ENCODE peak calls at places on chromosome 18, in six cellular contexts. M is chondrocyte; X is esophagus squamous epithelium; Q is cardiac muscle cell; A is A549; E is CD4-positive, alpha-beta T cell. O is an unnamed sample.

GRCh38 chr18:13387856-13388548 is 169.4 kb downstream of the LDLRAD4 start:
- DNase-seq in A (no peak), Q (no peak), M (peak), E (no peak), X (no peak), O (no peak)

GRCh38 chr18:31072175-31072574 is 29.6 kb upstream of the DSC3 start:
- DNase-seq in X (no peak), A (no peak), E (no peak), M (no peak), Q (no peak), O (no peak)

GRCh38 chr18:12074734-12075133 is 18.9 kb upstream of the ANKRD62 start:
- DNase-seq in M (no peak), A (no peak), X (no peak), E (no peak), Q (peak), O (no peak)

GRCh38 chr18:79283341-79283879 is 112.3 kb upstream of the NFATC1 start:
- DNase-seq in Q (no peak), A (no peak), M (no peak), X (no peak), E (no peak), O (no peak)

GRCh38 chr18:40868110-40868858 is 1086.8 kb upstream of the PIK3C3 start:
- DNase-seq in X (no peak), A (peak), Q (no peak), M (no peak), E (no peak), O (no peak)

GRCh38 chr18:13453714-13454113 is 235.2 kb downstream of the LDLRAD4 start:
- DNase-seq in M (no peak), X (no peak), E (no peak), Q (no peak), A (no peak), O (no peak)

GRCh38 chr18:10604178-10604577 is 78.4 kb downstream of the NAPG start:
- DNase-seq in A (no peak), E (no peak), X (no peak), Q (no peak), M (no peak), O (no peak)

GRCh38 chr18:10025756-10026290 is 112.0 kb downstream of the VAPA start:
- DNase-seq in X (no peak), Q (no peak), M (no peak), A (no peak), E (no peak), O (no peak)

GRCh38 chr18:61323951-61324350 is 9.3 kb upstream of the CDH20 start:
- DNase-seq in X (no peak), Q (no peak), M (no peak), E (no peak), A (no peak), O (no peak)

GRCh38 chr18:43876286-43877082 is 599.2 kb upstream of the SYT4 start:
- DNase-seq in M (no peak), Q (no peak), E (no peak), A (no peak), X (no peak), O (no peak)

GRCh38 chr18:31553800-31554199 is 37.9 kb upstream of the TTR start:
- DNase-seq in M (no peak), Q (no peak), X (no peak), E (no peak), A (no peak), O (no peak)

GRCh38 chr18:79912409-79912991 is 39.0 kb downstream of the SLC66A2 start:
- DNase-seq in Q (no peak), A (no peak), E (no peak), X (no peak), M (peak), O (no peak)

GRCh38 chr18:65706646-65707045 is 44.2 kb upstream of the CDH7 start:
- DNase-seq in A (no peak), M (no peak), X (no peak), E (no peak), Q (no peak), O (no peak)
- TF ChIP-seq CTCF in A (no peak), M (no peak), X (no peak), E (no peak), Q (no peak), O (no peak)

GRCh38 chr18:65257157-65257556 is 493.7 kb upstream of the CDH7 start:
- DNase-seq in Q (peak), M (no peak), X (no peak), A (no peak), E (no peak), O (no peak)

GRCh38 chr18:65259403-65259802 is 491.4 kb upstream of the CDH7 start:
- DNase-seq in X (no peak), A (no peak), Q (no peak), M (no peak), E (no peak), O (no peak)

GRCh38 chr18:65260030-65260429 is 490.8 kb upstream of the CDH7 start:
- DNase-seq in A (no peak), M (no peak), X (no peak), Q (no peak), E (no peak), O (no peak)

DNA sequence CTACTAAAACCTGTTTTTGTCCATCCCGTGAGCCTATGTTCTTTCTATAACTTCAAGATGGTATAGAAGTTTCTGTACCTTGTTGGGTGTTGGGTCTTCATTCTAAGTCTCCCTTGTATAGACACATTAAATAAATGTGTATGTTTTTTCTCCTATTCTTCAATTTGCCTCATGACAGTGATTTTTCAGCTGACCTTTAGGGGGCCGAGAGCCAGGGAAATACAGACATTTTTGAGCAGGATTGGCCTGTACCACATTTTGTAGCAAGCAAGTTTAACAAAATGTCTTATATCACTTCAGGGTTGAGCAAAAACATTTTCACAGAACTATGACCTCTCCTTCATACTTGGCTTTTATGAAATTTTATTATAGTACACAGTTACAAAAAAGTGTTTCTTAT is 495.4 kb upstream of the CDH7 start:
- DNase-seq in E (no peak), Q (no peak), A (no peak), M (no peak), X (no peak), O (no peak)
- TF ChIP-seq CTCF in E (no peak), Q (no peak), A (no peak), M (no peak), X (no peak), O (peak)

DNA sequence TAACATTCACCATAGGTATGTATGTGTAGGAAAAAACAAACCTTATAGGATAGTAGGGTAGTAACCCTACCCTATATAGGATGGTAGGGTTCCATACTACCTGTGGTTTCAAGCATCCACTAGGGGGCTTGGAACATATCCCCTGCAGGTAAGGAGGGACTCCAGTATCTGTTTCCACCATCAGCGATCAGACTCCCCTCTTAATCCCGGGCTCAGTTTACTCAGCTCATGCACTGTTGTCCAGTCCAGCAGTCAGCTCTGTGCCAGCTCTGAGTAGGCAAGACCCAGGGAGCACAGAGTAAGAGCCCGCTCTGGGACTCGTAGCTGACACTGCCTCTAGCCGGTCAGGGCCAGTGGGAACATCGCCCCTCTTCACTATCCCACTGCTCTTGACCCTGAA is 61.7 kb downstream of the MEX3C start:
- DNase-seq in X (no peak), A (no peak), Q (no peak), M (no peak), E (no peak), O (no peak)
- TF ChIP-seq CTCF in X (peak), A (peak), Q (peak), M (peak), E (peak), O (peak)

DNA sequence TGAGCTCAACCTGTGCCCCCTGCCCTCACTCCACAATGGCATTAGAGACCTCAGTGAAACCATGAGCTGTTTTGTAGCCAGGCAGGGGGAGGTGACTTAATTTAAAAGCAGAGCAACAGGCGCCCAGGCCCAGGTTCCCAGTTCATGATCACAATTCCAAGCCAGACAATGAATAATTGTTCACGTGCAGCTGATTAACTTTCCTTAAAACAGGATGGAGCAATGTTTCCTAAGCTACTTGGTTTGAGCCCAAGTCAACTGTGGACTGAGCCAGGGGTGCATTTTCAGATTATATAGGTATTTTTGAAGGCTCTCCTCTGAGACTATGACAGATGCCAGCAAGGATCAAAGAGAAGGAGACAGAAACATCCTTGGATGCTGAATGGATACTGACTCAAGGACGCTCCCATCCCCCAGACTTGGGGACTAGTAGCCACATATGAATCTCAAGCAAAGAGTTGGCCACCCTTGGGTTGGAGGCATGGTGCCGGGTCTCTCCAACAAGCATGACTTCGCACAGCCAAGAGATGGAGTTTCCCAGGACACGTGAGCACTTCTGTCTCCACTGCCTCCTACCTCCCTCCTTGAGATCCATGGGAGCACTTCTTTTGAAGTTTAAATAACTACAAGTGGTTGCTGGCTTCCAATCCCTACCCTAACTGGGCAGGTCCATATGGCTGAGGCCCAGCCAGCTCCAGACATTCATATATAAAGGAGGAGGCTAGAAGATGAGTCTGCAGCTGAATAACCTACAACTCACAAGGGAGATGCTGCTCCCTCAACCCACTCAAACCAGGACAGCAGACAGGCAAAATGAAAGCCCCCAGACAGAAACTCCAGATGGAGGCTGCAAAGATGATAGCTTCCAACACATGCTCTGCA is 12.7 kb downstream of the SMAD7 start:
- DNase-seq in X (no peak), A (no peak), Q (no peak), E (no peak), M (peak), O (no peak)
- TF ChIP-seq CTCF in X (no peak), A (no peak), Q (no peak), E (no peak), M (no peak), O (no peak)

GRCh38 chr18:56709463-56709862 is 58.3 kb downstream of the WDR7 start:
- DNase-seq in E (no peak), Q (no peak), M (no peak), A (peak), X (no peak), O (no peak)
- TF ChIP-seq CTCF in E (peak), Q (peak), M (peak), A (peak), X (no peak), O (no peak)

DNA sequence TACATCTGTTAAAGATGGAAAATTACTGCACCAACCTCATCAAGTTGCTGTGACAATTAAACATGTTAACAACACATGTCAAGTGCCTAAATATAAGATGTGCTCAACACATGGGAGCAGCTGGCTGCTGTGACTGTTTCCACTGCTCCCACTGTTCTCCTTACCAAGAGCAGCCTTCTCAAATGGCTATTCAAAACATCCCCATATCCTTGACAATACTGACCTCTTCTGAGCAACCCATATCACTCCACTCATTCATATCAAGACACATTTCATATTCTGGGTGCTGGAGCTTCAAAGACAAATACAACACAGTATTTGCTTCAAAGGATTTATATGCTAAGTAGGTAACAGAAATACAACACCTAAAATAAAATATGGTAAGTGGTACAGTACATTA is 60.3 kb downstream of the PIAS2 start:
- DNase-seq in A (no peak), M (no peak), Q (no peak), X (no peak), E (no peak), O (no peak)
- TF ChIP-seq CTCF in A (no peak), M (peak), Q (no peak), X (no peak), E (no peak), O (no peak)

DNA sequence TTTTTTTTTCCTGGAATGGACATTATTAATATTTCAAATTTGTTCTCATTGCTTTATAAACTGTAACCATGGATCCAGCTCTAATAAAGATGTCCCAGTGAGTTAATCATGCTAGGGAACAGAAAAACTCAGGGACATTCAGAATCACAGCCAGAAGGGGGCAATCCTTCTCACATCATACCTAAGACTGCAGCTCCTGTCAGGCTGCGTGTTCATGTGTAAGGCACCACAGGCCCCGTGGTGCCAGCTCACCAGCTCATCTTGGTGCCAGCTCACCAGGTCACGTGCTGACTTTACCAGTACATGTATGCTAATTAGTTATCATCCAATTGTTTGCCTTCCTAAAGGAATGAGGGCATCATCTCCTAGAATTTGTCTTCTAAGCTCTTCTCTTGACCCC is 84.7 kb upstream of the NEDD4L start:
- DNase-seq in E (no peak), M (no peak), Q (peak), A (peak), X (no peak), O (no peak)
- TF ChIP-seq CTCF in E (no peak), M (peak), Q (peak), A (peak), X (no peak), O (peak)

GRCh38 chr18:8843005-8843404 is 137.6 kb downstream of the MTCL1 start:
- DNase-seq in X (no peak), E (no peak), Q (no peak), M (no peak), A (no peak), O (no peak)
- TF ChIP-seq CTCF in X (no peak), E (no peak), Q (no peak), M (no peak), A (no peak), O (no peak)

GRCh38 chr18:47585914-47586313 is 334.5 kb upstream of the SKOR2 start:
- DNase-seq in M (no peak), E (no peak), A (no peak), Q (no peak), X (no peak), O (no peak)
- TF ChIP-seq CTCF in M (no peak), E (no peak), A (no peak), Q (no peak), X (no peak), O (no peak)